ENCODE peak calls at places on chromosomes 2 and 18, in six cellular contexts. S is A549, P is HCT116, O is H1, V is SK-N-SH, T is K562. Q is an unnamed sample.

GRCh38 chr2:96811916-96812315 is 4.2 kb upstream of the CNNM3 start:
- DNase-seq in S (no peak), O (no peak), P (no peak), V (no peak), T (no peak), Q (no peak)

GRCh38 chr18:71443726-71444480 is 1100.2 kb downstream of the CBLN2 start:
- DNase-seq in O (no peak), T (no peak), P (no peak), S (no peak), V (no peak), Q (no peak)

GRCh38 chr2:75021672-75022071 is 63.2 kb downstream of the POLE4 start:
- DNase-seq in O (no peak), V (no peak), S (no peak), P (no peak), T (no peak), Q (no peak)

GRCh38 chr18:56461151-56461550 is 177.2 kb downstream of the TXNL1 start:
- DNase-seq in P (no peak), V (no peak), O (no peak), S (no peak), T (no peak), Q (no peak)

GRCh38 chr18:12012697-12013096 is 31.4 kb downstream of the IMPA2 start:
- DNase-seq in V (no peak), P (no peak), T (no peak), O (no peak), S (no peak), Q (no peak)

GRCh38 chr2:102657770-102658169 is 38.4 kb downstream of the SLC9A2 start:
- DNase-seq in S (peak; percentile 6), T (no peak), O (no peak), P (no peak), V (no peak), Q (no peak)

GRCh38 chr2:55115795-55116597 is 65.7 kb upstream of the RTN4 start:
- DNase-seq in O (no peak), V (no peak), T (peak; percentile 87), S (no peak), P (peak; percentile 80), Q (no peak)

GRCh38 chr2:144702051-144702450 is 182.1 kb upstream of the ZEB2 start:
- DNase-seq in O (no peak), V (no peak), T (no peak), P (no peak), S (no peak), Q (no peak)

GRCh38 chr2:147438897-147439296 is 405.9 kb upstream of the ACVR2A start:
- DNase-seq in T (no peak), V (no peak), S (no peak), P (no peak), O (no peak), Q (no peak)

GRCh38 chr2:31401580-31401979 is 13.0 kb downstream of the XDH start:
- DNase-seq in V (no peak), P (no peak), T (no peak), O (no peak), S (peak; percentile 81), Q (no peak)

GRCh38 chr2:20410556-20411277 is 36.2 kb upstream of the RHOB start:
- DNase-seq in P (no peak), O (no peak), T (no peak), S (no peak), V (no peak), Q (no peak)

GRCh38 chr2:25561136-25561850 is 112.1 kb downstream of the DTNB start:
- DNase-seq in S (no peak), T (no peak), P (no peak), O (no peak), V (no peak), Q (no peak)

GRCh38 chr2:238063414-238064189 is 2.8 kb downstream of the SCLY start:
- DNase-seq in O (no peak), S (no peak), P (no peak), V (no peak), T (no peak), Q (no peak)

GRCh38 chr2:238061310-238062202 is 755 bp downstream of the SCLY start:
- DNase-seq in T (peak; percentile 51), V (peak; percentile 64), P (no peak), S (peak; percentile 53), O (no peak), Q (no peak)

GRCh38 chr2:238065447-238065846 is 4.6 kb downstream of the SCLY start:
- DNase-seq in T (no peak), O (no peak), S (no peak), V (no peak), P (no peak), Q (no peak)

GRCh38 chr2:238066218-238066617 is 5.4 kb downstream of the SCLY start:
- DNase-seq in S (no peak), O (no peak), V (no peak), P (no peak), T (no peak), Q (no peak)

GRCh38 chr2:238064376-238064775 is 3.6 kb downstream of the SCLY start:
- DNase-seq in S (no peak), O (no peak), V (no peak), P (no peak), T (no peak), Q (no peak)
- TF ChIP-seq RAD21 in S (no peak), O (no peak), V (no peak), P (no peak), T (no peak), Q (no peak)

GRCh38 chr2:150888337-150888736 is 373.3 kb downstream of the RBM43 start:
- DNase-seq in P (no peak), O (no peak), V (no peak), T (no peak), S (no peak), Q (no peak)
- TF ChIP-seq RAD21 in P (no peak), O (no peak), V (no peak), T (no peak), S (no peak), Q (no peak)

DNA sequence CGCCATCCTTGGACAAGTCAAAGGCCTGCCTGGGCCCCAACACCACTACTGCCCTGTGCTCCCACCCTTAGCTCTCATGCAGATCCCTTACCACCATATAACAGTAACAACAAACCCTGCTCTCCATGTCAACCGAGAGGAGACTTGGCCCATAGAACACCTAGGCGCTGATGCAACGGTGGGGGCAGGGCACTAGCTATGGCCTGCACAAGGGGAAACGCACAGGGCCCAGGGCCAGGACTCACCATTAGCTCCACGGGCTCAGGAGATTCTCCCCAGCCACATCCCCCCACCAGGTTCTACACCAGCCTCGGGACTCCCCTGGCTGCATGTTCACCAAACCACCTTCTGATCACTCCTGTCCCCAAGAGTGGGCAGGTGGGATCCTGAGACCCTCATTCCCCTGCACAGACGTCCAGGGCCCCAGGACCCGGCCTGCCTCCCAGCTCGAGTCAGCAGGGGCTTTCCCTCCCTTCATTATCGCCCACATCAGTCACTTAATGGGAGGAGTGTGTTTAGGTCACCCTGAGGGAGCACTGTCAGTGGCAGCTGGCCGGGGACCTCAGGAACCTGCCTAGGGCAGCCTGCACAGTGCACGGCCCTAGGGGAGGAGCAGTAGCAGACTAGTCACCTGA is 29.3 kb downstream of the ANKMY1 start:
- DNase-seq in T (no peak), V (no peak), O (no peak), S (no peak), P (no peak), Q (no peak)
- TF ChIP-seq RAD21 in T (no peak), V (no peak), O (no peak), S (no peak), P (no peak), Q (no peak)

DNA sequence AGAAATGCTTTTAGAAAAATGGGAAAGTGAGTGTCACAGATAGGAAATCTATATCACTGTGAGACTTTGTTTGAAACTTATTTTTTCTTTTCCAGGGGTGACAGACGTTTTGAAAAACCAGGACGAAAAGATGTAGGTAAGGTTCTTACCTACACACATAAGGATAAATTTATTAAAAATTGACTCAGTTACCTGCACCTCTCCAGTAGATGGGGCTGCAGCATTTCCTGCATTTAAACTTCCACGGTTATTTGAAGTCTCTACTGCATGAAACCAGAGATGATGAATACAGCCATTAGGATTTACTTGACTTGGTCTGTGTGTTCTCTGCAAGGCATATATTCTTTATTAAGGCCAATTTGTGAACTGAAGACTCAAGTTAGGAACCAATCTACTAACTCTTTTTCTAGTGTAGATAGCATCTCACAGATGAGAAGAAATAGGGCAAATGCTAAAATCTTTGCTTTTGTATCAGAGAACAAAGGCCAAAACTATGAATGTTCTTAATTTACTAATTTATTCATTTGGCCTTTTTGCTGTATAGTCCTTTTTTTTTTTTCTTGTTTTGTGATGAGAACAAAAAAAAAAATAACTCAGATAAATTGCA is 15.0 kb downstream of the KCNJ13 start:
- DNase-seq in O (no peak), V (peak; percentile 26), P (peak; percentile 28), S (peak; percentile 29), T (peak; percentile 17), Q (no peak)
- TF ChIP-seq RAD21 in O (peak; percentile 35), V (peak; percentile 61), P (peak; percentile 70), S (peak; percentile 65), T (peak; percentile 39), Q (peak; percentile 65)

GRCh38 chr18:3525870-3526420 is 76.0 kb downstream of the TGIF1 start:
- DNase-seq in V (no peak), O (no peak), S (no peak), T (peak; percentile 55), P (no peak), Q (peak; percentile 65)
- TF ChIP-seq RAD21 in V (no peak), O (no peak), S (no peak), T (peak; percentile 28), P (no peak), Q (peak; percentile 3)

GRCh38 chr2:241638940-241639339 is 1.4 kb downstream of the ATG4B start:
- DNase-seq in S (no peak), T (no peak), V (no peak), O (no peak), P (no peak), Q (no peak)

GRCh38 chr2:241638063-241638660 is 669 bp downstream of the ATG4B start:
- DNase-seq in T (no peak), O (no peak), V (no peak), S (no peak), P (no peak), Q (no peak)

GRCh38 chr2:241640165-241640795 is 2.8 kb downstream of the ATG4B start:
- DNase-seq in O (no peak), V (no peak), T (no peak), S (no peak), P (no peak), Q (no peak)

GRCh38 chr2:241637233-241638062 is at the start of gene ATG4B:
- DNase-seq in S (peak; percentile 70), V (peak; percentile 95), P (peak; percentile 78), T (peak; percentile 89), O (peak; percentile 73), Q (peak; percentile 44)

DNA sequence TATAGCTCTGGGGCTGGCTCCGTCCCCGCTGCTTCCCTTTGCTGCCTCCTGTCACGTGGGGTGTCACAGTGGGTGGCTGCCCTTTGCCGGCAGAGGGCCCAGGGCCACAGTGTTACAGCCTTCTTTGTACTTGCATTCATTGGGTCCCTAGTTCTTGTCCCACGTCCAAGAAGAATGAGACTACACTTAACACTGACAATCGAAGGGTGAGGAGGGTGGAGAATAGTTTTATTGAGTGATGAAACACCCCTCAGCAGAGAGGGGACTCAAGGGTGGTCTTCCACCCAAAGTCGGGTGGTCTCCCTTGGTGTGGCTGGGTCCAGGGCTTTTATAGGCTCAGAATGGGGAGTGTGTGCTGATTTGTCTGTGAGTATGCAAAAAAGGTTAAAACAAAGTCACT is 1.9 kb downstream of the ATG4B start:
- DNase-seq in T (no peak), P (no peak), V (no peak), S (no peak), O (no peak), Q (no peak)
- TF ChIP-seq RAD21 in T (no peak), P (no peak), V (no peak), S (no peak), O (no peak), Q (no peak)

Q was measured in GM12878.